ENCODE peak calls at places on chromosomes 1 and 21, in ten cellular contexts. V is NCI-H1694; C is CD8-positive, alpha-beta T cell; W is CD4-positive, alpha-beta T cell; P is activated B cell treated with CpG ODN at 0.5 μM for 24 hours; J is activated CD4-positive, alpha-beta T cell treated with anti-CD3 and anti-CD28 coated beads, Interleukin-2, amount 10 ng/mL, durations not matched to agents 7 days and 5 days; Z is germinal center; M is NCI-H82; G is fibroblast of lung; D is osteoblast. L is an unnamed sample.

GRCh38 chr1:27520651-27521050 is 30.7 kb upstream of the WASF2 start:
- DNase-seq in Z (no peak), G (no peak), D (peak), M (no peak), P (no peak), V (no peak), C (no peak), W (no peak), J (no peak), L (no peak)

GRCh38 chr1:43664369-43664768 is 14.4 kb downstream of the KDM4A start:
- DNase-seq in V (no peak), P (no peak), M (no peak), C (no peak), Z (no peak), W (no peak), D (no peak), J (no peak), G (no peak), L (no peak)

GRCh38 chr1:156444407-156445001 is 56.1 kb downstream of the MEF2D start:
- DNase-seq in P (no peak), W (no peak), M (peak), J (peak), D (no peak), Z (no peak), V (peak), G (peak), C (no peak), L (peak)

GRCh38 chr1:54928327-54928726 is 41.3 kb upstream of the DHCR24 start:
- DNase-seq in Z (no peak), W (no peak), M (peak), G (no peak), D (no peak), J (no peak), C (no peak), P (no peak), V (no peak), L (no peak)

GRCh38 chr1:90783181-90783580 is 66.1 kb upstream of the BARHL2 start:
- DNase-seq in J (no peak), M (peak), P (no peak), C (no peak), D (no peak), G (no peak), W (no peak), Z (no peak), V (no peak), L (no peak)

GRCh38 chr1:82398357-82398756 is 597.6 kb downstream of the ADGRL2 start:
- DNase-seq in J (no peak), Z (no peak), W (no peak), M (no peak), G (peak), D (no peak), P (no peak), V (no peak), C (no peak), L (no peak)

GRCh38 chr1:83497563-83497962 is 501.4 kb downstream of the TTLL7 start:
- DNase-seq in G (no peak), M (peak), C (no peak), V (no peak), J (no peak), P (no peak), D (no peak), W (no peak), Z (no peak), L (no peak)

GRCh38 chr1:246497331-246497915 is 9.7 kb downstream of the SMYD3 start:
- DNase-seq in C (no peak), J (peak), P (no peak), W (no peak), D (no peak), G (peak), V (peak), Z (peak), M (peak), L (no peak)

GRCh38 chr1:31368611-31369107 is 4.2 kb downstream of the FABP3 start:
- DNase-seq in J (no peak), D (no peak), G (no peak), W (no peak), Z (no peak), M (no peak), V (no peak), C (no peak), P (no peak), L (no peak)

GRCh38 chr1:61639218-61639617 is 85.7 kb downstream of the TM2D1 start:
- DNase-seq in J (no peak), M (peak), C (no peak), Z (no peak), P (no peak), W (no peak), V (no peak), D (no peak), G (no peak), L (no peak)

GRCh38 chr1:119674835-119675289 is 26.8 kb upstream of the ZNF697 start:
- DNase-seq in J (no peak), C (no peak), M (peak), V (no peak), D (no peak), W (no peak), Z (peak), P (no peak), G (peak), L (no peak)

GRCh38 chr1:40662864-40663263 is 2.6 kb downstream of the RIMS3 start:
- DNase-seq in M (peak), G (peak), P (no peak), V (no peak), J (no peak), W (no peak), Z (no peak), C (no peak), D (peak), L (peak)

GRCh38 chr1:65979145-65979544 is 186.4 kb downstream of the PDE4B start:
- DNase-seq in G (peak), P (no peak), M (no peak), Z (no peak), J (no peak), W (no peak), D (peak), V (no peak), C (no peak), L (no peak)

GRCh38 chr21:33655591-33656221 is 13.4 kb downstream of the ITSN1 start:
- DNase-seq in G (peak), V (no peak), J (no peak), W (no peak), C (no peak), M (no peak), D (peak), P (no peak), Z (no peak), L (no peak)

GRCh38 chr1:117534995-117535467 is 70.8 kb upstream of the TENT5C start:
- DNase-seq in W (peak), C (peak), V (peak), Z (peak), M (peak), P (peak), D (peak), J (peak), G (peak), L (peak)

GRCh38 chr1:58927722-58928085 is 143.9 kb upstream of the JUN start:
- DNase-seq in D (no peak), C (no peak), V (no peak), J (no peak), G (no peak), M (no peak), W (no peak), Z (no peak), P (no peak), L (no peak)

GRCh38 chr21:45539796-45540600 is 2.2 kb downstream of the SLC19A1 start:
- DNase-seq in M (no peak), V (no peak), D (peak), G (no peak), Z (no peak), J (no peak), C (no peak), P (peak), W (peak), L (no peak)

GRCh38 chr1:234912541-234913312 is 215.9 kb downstream of the TOMM20 start:
- DNase-seq in C (no peak), J (no peak), Z (no peak), G (peak), W (no peak), D (no peak), M (no peak), P (no peak), V (no peak), L (no peak)

GRCh38 chr1:7014640-7014930 is 229.3 kb downstream of the CAMTA1 start:
- DNase-seq in J (no peak), V (no peak), C (no peak), D (no peak), M (no peak), W (no peak), P (no peak), G (no peak), Z (no peak), L (no peak)

L was measured in DND-41.